ENCODE peak calls at places on chromosome 1, in five cellular contexts. One of them, this sample, is unnamed.

GRCh38 chr1:30274176-30274936 is 449.0 kb downstream of the MATN1 start:
- DNase-seq in GM23338: no peak
- DNase-seq in K562: no peak
- DNase-seq in endothelial cell of umbilical vein: no peak
- DNase-seq in neural progenitor cell: peak
- DNase-seq in this sample: peak

GRCh38 chr1:171403396-171403795 is 81.9 kb upstream of the PRRC2C start:
- DNase-seq in GM23338: peak
- DNase-seq in K562: no peak
- DNase-seq in endothelial cell of umbilical vein: no peak
- DNase-seq in neural progenitor cell: no peak
- DNase-seq in this sample: peak

GRCh38 chr1:36981771-36982622 is 52.3 kb downstream of the GRIK3 start:
- DNase-seq in GM23338: no peak
- DNase-seq in K562: no peak
- DNase-seq in endothelial cell of umbilical vein: no peak
- DNase-seq in neural progenitor cell: no peak
- DNase-seq in this sample: no peak

GRCh38 chr1:175042650-175043049 is 19.4 kb upstream of the MRPS14 start:
- DNase-seq in GM23338: no peak
- DNase-seq in K562: no peak
- DNase-seq in endothelial cell of umbilical vein: no peak
- DNase-seq in neural progenitor cell: no peak
- DNase-seq in this sample: no peak

GRCh38 chr1:203228670-203229069 is 803 bp downstream of the CHIT1 start:
- DNase-seq in GM23338: no peak
- DNase-seq in K562: no peak
- DNase-seq in endothelial cell of umbilical vein: no peak
- DNase-seq in neural progenitor cell: no peak
- DNase-seq in this sample: no peak

GRCh38 chr1:243323481-243323880 is 67.6 kb downstream of the SDCCAG8 start:
- DNase-seq in GM23338: no peak
- DNase-seq in K562: no peak
- DNase-seq in endothelial cell of umbilical vein: peak
- DNase-seq in neural progenitor cell: no peak
- DNase-seq in this sample: no peak

GRCh38 chr1:165512817-165513216 is 31.0 kb upstream of the LRRC52 start:
- DNase-seq in GM23338: peak
- DNase-seq in K562: no peak
- DNase-seq in endothelial cell of umbilical vein: no peak
- DNase-seq in neural progenitor cell: peak
- DNase-seq in this sample: no peak

GRCh38 chr1:14875781-14876564 is 277.5 kb downstream of the KAZN start:
- DNase-seq in GM23338: peak
- DNase-seq in K562: no peak
- DNase-seq in endothelial cell of umbilical vein: no peak
- DNase-seq in neural progenitor cell: peak
- DNase-seq in this sample: no peak

GRCh38 chr1:44049839-44050238 is 18.6 kb upstream of the SLC6A9 start:
- DNase-seq in GM23338: no peak
- DNase-seq in K562: no peak
- DNase-seq in endothelial cell of umbilical vein: peak
- DNase-seq in neural progenitor cell: no peak
- DNase-seq in this sample: no peak

DNA sequence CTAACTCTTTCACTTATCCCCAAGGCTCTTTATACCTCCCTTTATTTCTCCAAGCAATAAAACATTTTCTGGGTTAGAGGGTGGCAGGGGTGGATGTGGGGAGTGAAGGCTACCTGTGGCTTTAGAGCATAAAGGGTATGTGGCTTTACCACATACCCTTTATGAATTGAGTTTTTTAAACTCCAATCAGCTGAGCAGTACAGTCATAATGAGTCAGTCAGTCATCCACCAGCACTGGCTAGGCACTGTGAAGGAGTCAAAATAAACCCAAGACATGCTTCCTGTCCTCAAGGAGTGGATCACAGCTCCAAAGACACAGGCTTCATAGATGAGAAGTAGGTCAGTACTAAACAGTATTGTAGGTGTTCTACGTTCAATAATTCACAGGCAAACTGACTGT is 2.6 kb upstream of the TDRD10 start:
- DNase-seq in GM23338: no peak
- DNase-seq in K562: no peak
- DNase-seq in endothelial cell of umbilical vein: peak
- DNase-seq in neural progenitor cell: no peak
- DNase-seq in this sample: no peak
- TF ChIP-seq EZH2 in GM23338: no peak
- TF ChIP-seq EZH2 in K562: no peak
- TF ChIP-seq EZH2 in endothelial cell of umbilical vein: no peak
- TF ChIP-seq EZH2 in neural progenitor cell: no peak
- TF ChIP-seq EZH2 in this sample: no peak

GRCh38 chr1:11429935-11430334 is 49.0 kb upstream of the DISP3 start:
- DNase-seq in GM23338: no peak
- DNase-seq in K562: no peak
- DNase-seq in endothelial cell of umbilical vein: no peak
- DNase-seq in neural progenitor cell: no peak
- DNase-seq in this sample: no peak
- TF ChIP-seq EZH2 in GM23338: no peak
- TF ChIP-seq EZH2 in K562: no peak
- TF ChIP-seq EZH2 in endothelial cell of umbilical vein: no peak
- TF ChIP-seq EZH2 in neural progenitor cell: no peak
- TF ChIP-seq EZH2 in this sample: no peak

GRCh38 chr1:226308166-226308722 is 720 bp downstream of the LIN9 start:
- DNase-seq in GM23338: peak
- DNase-seq in K562: peak
- DNase-seq in endothelial cell of umbilical vein: peak
- DNase-seq in neural progenitor cell: peak
- DNase-seq in this sample: peak

GRCh38 chr1:226310637-226311195 is 1.8 kb upstream of the LIN9 start:
- DNase-seq in GM23338: no peak
- DNase-seq in K562: peak
- DNase-seq in endothelial cell of umbilical vein: no peak
- DNase-seq in neural progenitor cell: peak
- DNase-seq in this sample: no peak

GRCh38 chr1:226310123-226310540 is 1.2 kb upstream of the LIN9 start:
- DNase-seq in GM23338: peak
- DNase-seq in K562: peak
- DNase-seq in endothelial cell of umbilical vein: no peak
- DNase-seq in neural progenitor cell: no peak
- DNase-seq in this sample: no peak

GRCh38 chr1:226308723-226309397 is at the start of gene LIN9:
- DNase-seq in GM23338: peak
- DNase-seq in K562: peak
- DNase-seq in endothelial cell of umbilical vein: peak
- DNase-seq in neural progenitor cell: peak
- DNase-seq in this sample: peak

GRCh38 chr1:226309398-226310122 is 596 bp upstream of the LIN9 start:
- DNase-seq in GM23338: peak
- DNase-seq in K562: peak
- DNase-seq in endothelial cell of umbilical vein: no peak
- DNase-seq in neural progenitor cell: peak
- DNase-seq in this sample: no peak
- TF ChIP-seq EZH2 in GM23338: no peak
- TF ChIP-seq EZH2 in K562: no peak
- TF ChIP-seq EZH2 in endothelial cell of umbilical vein: no peak
- TF ChIP-seq EZH2 in neural progenitor cell: no peak
- TF ChIP-seq EZH2 in this sample: no peak

GRCh38 chr1:112504002-112504401 is 4.8 kb upstream of the WNT2B start:
- DNase-seq in GM23338: no peak
- DNase-seq in K562: no peak
- DNase-seq in endothelial cell of umbilical vein: no peak
- DNase-seq in neural progenitor cell: no peak
- DNase-seq in this sample: no peak
- TF ChIP-seq EZH2 in GM23338: no peak
- TF ChIP-seq EZH2 in K562: no peak
- TF ChIP-seq EZH2 in endothelial cell of umbilical vein: no peak
- TF ChIP-seq EZH2 in neural progenitor cell: no peak
- TF ChIP-seq EZH2 in this sample: no peak

GRCh38 chr1:197910120-197911110 is 6.8 kb upstream of the LHX9 start:
- DNase-seq in GM23338: peak
- DNase-seq in K562: no peak
- DNase-seq in endothelial cell of umbilical vein: no peak
- DNase-seq in neural progenitor cell: peak
- DNase-seq in this sample: no peak
- TF ChIP-seq EZH2 in GM23338: peak
- TF ChIP-seq EZH2 in K562: no peak
- TF ChIP-seq EZH2 in endothelial cell of umbilical vein: peak
- TF ChIP-seq EZH2 in neural progenitor cell: peak
- TF ChIP-seq EZH2 in this sample: peak

GRCh38 chr1:38559180-38559874 is 300.2 kb downstream of the RRAGC start:
- DNase-seq in GM23338: peak
- DNase-seq in K562: no peak
- DNase-seq in endothelial cell of umbilical vein: no peak
- DNase-seq in neural progenitor cell: no peak
- DNase-seq in this sample: no peak
- TF ChIP-seq EZH2 in GM23338: no peak
- TF ChIP-seq EZH2 in K562: no peak
- TF ChIP-seq EZH2 in endothelial cell of umbilical vein: no peak
- TF ChIP-seq EZH2 in neural progenitor cell: no peak
- TF ChIP-seq EZH2 in this sample: no peak

DNA sequence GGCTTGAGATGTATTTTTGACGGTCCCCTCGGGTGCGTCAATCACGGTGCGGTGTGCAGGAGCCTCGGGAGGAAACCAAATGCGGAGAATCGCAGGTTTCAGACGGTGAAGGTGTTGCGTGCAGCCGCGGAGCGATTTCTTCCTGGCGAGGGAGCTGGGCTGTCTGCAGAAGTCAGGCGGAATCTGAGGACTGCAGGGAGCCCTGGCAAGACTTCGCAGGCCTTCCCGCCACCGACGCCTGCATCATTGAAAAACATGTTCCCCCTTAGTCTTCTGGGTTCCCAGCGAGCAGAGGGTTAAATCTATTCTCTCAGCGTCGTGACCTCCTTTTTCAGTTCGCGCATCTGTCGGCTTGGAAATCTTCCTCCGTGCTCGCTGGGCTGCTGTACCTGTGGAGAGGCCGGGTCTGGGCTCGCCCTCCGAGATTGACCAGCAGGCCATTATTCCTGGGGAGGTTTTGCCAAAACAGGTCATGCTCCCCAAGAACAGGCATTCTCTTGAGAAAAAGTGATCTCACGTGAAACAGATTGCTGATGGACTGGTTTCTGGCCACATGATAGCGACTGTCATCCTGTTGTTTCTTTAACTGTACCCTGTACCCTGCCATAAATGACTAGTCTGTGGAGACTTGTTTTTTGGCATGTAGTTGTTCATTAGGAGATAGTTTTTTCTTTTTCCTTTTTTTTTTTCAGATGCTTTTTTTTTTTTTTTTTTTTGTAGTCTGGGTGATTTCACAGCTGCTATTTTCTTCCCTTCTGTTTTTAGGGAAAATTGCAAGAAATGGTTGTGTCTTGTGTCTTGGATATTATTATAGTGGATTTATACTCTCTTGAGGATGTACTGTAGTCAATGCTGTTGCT is 897 bp downstream of the EPB41 start:
- DNase-seq in GM23338: peak
- DNase-seq in K562: peak
- DNase-seq in endothelial cell of umbilical vein: peak
- DNase-seq in neural progenitor cell: peak
- DNase-seq in this sample: peak
- TF ChIP-seq EZH2 in GM23338: no peak
- TF ChIP-seq EZH2 in K562: no peak
- TF ChIP-seq EZH2 in endothelial cell of umbilical vein: no peak
- TF ChIP-seq EZH2 in neural progenitor cell: no peak
- TF ChIP-seq EZH2 in this sample: no peak

GRCh38 chr1:236141447-236142357 is 637 bp upstream of the GPR137B start:
- DNase-seq in GM23338: peak
- DNase-seq in K562: no peak
- DNase-seq in endothelial cell of umbilical vein: peak
- DNase-seq in neural progenitor cell: peak
- DNase-seq in this sample: peak
- TF ChIP-seq EZH2 in GM23338: no peak
- TF ChIP-seq EZH2 in K562: no peak
- TF ChIP-seq EZH2 in endothelial cell of umbilical vein: no peak
- TF ChIP-seq EZH2 in neural progenitor cell: peak
- TF ChIP-seq EZH2 in this sample: no peak

DNA sequence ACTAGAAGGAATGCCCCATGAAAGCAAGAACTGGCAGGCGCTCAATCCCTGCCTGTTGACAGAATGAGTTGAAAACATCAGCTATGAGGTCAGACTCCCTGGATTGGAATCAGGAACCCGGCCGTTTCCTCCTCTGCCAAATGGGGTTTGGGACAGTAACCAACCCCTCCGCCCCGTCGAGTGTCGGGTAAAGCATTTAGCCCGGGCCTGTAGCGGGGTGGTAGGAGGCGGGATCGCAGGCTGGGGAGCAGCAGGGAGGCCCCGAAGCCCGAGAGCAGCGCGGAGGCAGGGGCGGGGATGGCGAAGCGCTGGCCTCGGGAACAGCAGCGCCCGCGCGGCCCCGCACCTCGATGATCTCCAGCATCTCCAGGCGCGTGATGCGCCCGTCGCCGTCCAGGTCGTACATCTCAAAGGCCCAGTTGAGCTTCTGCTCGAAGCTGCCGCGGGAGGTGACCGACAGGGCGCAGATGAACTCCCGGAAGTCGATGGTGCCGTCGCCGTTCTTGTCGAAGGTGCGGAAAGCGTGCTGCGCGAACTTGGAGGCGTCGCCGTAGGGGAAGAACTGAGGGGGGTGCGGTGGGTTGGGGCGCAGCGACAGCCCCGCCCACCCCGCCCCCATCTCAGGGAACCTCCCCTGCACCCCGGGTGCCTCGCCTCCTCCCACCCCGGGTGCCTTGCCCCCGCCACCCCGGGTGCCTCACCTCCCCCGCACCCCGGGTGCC is 7.5 kb downstream of the HPCAL4 start:
- DNase-seq in GM23338: peak
- DNase-seq in K562: no peak
- DNase-seq in endothelial cell of umbilical vein: no peak
- DNase-seq in neural progenitor cell: peak
- DNase-seq in this sample: no peak
- TF ChIP-seq EZH2 in GM23338: peak
- TF ChIP-seq EZH2 in K562: no peak
- TF ChIP-seq EZH2 in endothelial cell of umbilical vein: peak
- TF ChIP-seq EZH2 in neural progenitor cell: peak
- TF ChIP-seq EZH2 in this sample: peak

This sample was measured in A673.